ENCODE peak calls at places on chromosomes 16 and 17, in seven cellular contexts. One of them, this sample, is unnamed.

GRCh38 chr17:78324391-78325075 is 35.3 kb downstream of the SOCS3 start:
- DNase-seq in colonic mucosa: peak; percentile 65
- DNase-seq in heart left ventricle: peak; percentile 94
- DNase-seq in sigmoid colon: peak; percentile 94
- DNase-seq in Peyer's patch: no peak
- DNase-seq in thoracic aorta: no peak
- DNase-seq in PC-3: no peak
- DNase-seq in this sample: peak; percentile 38

GRCh38 chr16:3020247-3020603 is at the start of gene TNFRSF12A:
- DNase-seq in PC-3: peak; percentile 79
- DNase-seq in colonic mucosa: peak; percentile 86
- DNase-seq in heart left ventricle: peak; percentile 82
- DNase-seq in sigmoid colon: peak; percentile 83
- DNase-seq in thoracic aorta: no peak
- DNase-seq in Peyer's patch: peak; percentile 91
- DNase-seq in this sample: peak; percentile 66

GRCh38 chr16:6193718-6194117 is 1096.1 kb upstream of the EEF2KMT start:
- DNase-seq in sigmoid colon: no peak
- DNase-seq in colonic mucosa: peak; percentile 28
- DNase-seq in heart left ventricle: no peak
- DNase-seq in PC-3: peak; percentile 1
- DNase-seq in thoracic aorta: no peak
- DNase-seq in Peyer's patch: no peak
- DNase-seq in this sample: no peak

GRCh38 chr17:72205357-72205756 is 84.5 kb downstream of the SOX9 start:
- DNase-seq in Peyer's patch: no peak
- DNase-seq in heart left ventricle: no peak
- DNase-seq in sigmoid colon: no peak
- DNase-seq in thoracic aorta: no peak
- DNase-seq in PC-3: no peak
- DNase-seq in colonic mucosa: no peak
- DNase-seq in this sample: no peak

GRCh38 chr16:69397821-69398521 is 12.2 kb upstream of the TERF2 start:
- DNase-seq in PC-3: peak; percentile 47
- DNase-seq in thoracic aorta: no peak
- DNase-seq in Peyer's patch: no peak
- DNase-seq in sigmoid colon: no peak
- DNase-seq in heart left ventricle: peak; percentile 71
- DNase-seq in colonic mucosa: peak; percentile 66
- DNase-seq in this sample: no peak

GRCh38 chr17:62619413-62620155 is 7.9 kb upstream of the MRC2 start:
- DNase-seq in PC-3: no peak
- DNase-seq in Peyer's patch: no peak
- DNase-seq in sigmoid colon: no peak
- DNase-seq in colonic mucosa: no peak
- DNase-seq in thoracic aorta: no peak
- DNase-seq in heart left ventricle: no peak
- DNase-seq in this sample: no peak

GRCh38 chr17:12348476-12348875 is 317.2 kb upstream of the MYOCD start:
- DNase-seq in Peyer's patch: no peak
- DNase-seq in colonic mucosa: no peak
- DNase-seq in sigmoid colon: no peak
- DNase-seq in heart left ventricle: no peak
- DNase-seq in PC-3: no peak
- DNase-seq in thoracic aorta: no peak
- DNase-seq in this sample: no peak

GRCh38 chr17:19867654-19868395 is at the start of gene ULK2:
- DNase-seq in heart left ventricle: peak; percentile 56
- DNase-seq in PC-3: peak; percentile 61
- DNase-seq in colonic mucosa: peak; percentile 48
- DNase-seq in thoracic aorta: no peak
- DNase-seq in Peyer's patch: peak; percentile 68
- DNase-seq in sigmoid colon: peak; percentile 80
- DNase-seq in this sample: peak; percentile 33

DNA sequence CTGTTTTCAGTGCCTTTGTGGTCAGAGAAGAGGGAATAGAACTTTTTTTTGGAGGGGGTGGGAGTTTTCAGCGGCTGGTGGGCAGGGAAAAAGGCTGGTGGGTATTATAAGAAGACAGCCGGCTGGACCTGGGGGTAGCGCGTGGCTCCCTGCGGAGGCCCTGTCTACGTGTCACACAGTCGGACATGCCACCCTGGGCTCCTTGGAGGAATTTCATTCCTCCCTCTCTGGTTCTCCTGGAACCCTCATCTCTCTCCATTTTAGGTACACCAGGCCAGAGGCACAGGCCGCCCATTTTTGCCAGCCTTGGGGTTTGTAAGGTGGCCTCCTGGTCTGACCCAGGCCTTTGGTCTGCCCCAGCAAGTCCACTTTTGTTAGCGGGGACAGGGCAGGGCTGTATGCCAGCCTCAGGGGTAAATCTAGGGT is 908 bp downstream of the FKBP10 start:
- DNase-seq in Peyer's patch: no peak
- DNase-seq in sigmoid colon: no peak
- DNase-seq in PC-3: no peak
- DNase-seq in heart left ventricle: no peak
- DNase-seq in colonic mucosa: no peak
- DNase-seq in thoracic aorta: no peak
- DNase-seq in this sample: no peak
- H3K4me3 ChIP-seq in Peyer's patch: no peak overlapping the region
- H3K4me3 ChIP-seq in sigmoid colon: peak overlapping the region; percentile 88
- H3K4me3 ChIP-seq in PC-3: peak overlapping the region; percentile 85
- H3K4me3 ChIP-seq in heart left ventricle: peak overlapping the region; percentile 79
- H3K4me3 ChIP-seq in colonic mucosa: no peak overlapping the region
- H3K4me3 ChIP-seq in thoracic aorta: peak overlapping the region; percentile 93
- H3K4me3 ChIP-seq in this sample: no peak overlapping the region

DNA sequence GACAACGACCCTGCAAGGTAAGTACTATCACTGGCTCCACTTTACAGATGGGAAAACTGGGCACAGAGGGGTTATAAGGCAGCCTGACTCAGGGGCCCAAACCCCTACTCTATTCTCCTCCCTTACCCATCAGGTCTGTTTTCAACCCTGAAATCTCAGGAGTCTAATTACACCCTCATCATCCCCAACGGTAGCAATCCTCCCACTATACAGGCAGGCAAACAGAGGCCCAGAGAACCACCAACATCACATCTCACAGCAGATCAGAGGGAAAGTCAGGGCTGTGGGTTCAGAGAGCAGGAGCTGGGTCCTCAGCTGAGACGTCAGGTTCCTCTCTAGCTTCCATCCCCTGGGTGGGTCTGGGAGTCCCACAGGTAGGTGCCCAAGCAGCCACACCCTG is 16.5 kb downstream of the JUP start:
- DNase-seq in sigmoid colon: no peak
- DNase-seq in colonic mucosa: no peak
- DNase-seq in Peyer's patch: no peak
- DNase-seq in thoracic aorta: no peak
- DNase-seq in heart left ventricle: no peak
- DNase-seq in PC-3: no peak
- DNase-seq in this sample: no peak
- H3K27ac ChIP-seq in sigmoid colon: no peak overlapping the region
- H3K27ac ChIP-seq in colonic mucosa: no peak overlapping the region
- H3K27ac ChIP-seq in Peyer's patch: no peak overlapping the region
- H3K27ac ChIP-seq in thoracic aorta: no peak overlapping the region
- H3K27ac ChIP-seq in heart left ventricle: no peak overlapping the region
- H3K27ac ChIP-seq in PC-3: no peak overlapping the region
- H3K27ac ChIP-seq in this sample: no peak overlapping the region

DNA sequence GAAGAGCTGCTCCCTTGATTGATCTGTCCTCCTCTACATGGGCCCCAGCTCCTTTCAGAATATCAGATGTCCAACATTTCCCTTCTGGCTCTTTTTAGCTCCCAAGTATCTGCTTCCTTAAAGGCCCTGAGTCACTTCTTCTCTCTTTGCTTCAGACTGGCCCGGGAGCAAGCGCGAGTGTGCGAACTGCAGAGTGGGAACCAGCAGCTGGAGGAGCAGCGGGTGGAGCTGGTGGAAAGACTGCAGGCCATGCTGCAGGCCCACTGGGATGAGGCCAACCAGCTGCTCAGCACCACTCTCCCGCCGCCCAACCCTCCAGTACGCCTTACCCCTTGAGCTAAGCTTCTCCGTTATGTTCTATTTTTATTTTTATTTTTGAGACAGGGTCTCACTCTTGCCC is 12.3 kb downstream of the CNTROB start:
- DNase-seq in colonic mucosa: no peak
- DNase-seq in PC-3: no peak
- DNase-seq in thoracic aorta: no peak
- DNase-seq in sigmoid colon: no peak
- DNase-seq in Peyer's patch: no peak
- DNase-seq in heart left ventricle: no peak
- DNase-seq in this sample: no peak
- H3K36me3 ChIP-seq in colonic mucosa: peaks cover 8% of the 10 kb centered on the region
- H3K36me3 ChIP-seq in PC-3: no peaks in the 10 kb centered on the region
- H3K36me3 ChIP-seq in thoracic aorta: peaks cover 63% of the 10 kb centered on the region
- H3K36me3 ChIP-seq in sigmoid colon: peaks cover 29% of the 10 kb centered on the region
- H3K36me3 ChIP-seq in Peyer's patch: no peaks in the 10 kb centered on the region
- H3K36me3 ChIP-seq in heart left ventricle: peaks cover 4% of the 10 kb centered on the region
- H3K36me3 ChIP-seq in this sample: peaks cover 41% of the 10 kb centered on the region

DNA sequence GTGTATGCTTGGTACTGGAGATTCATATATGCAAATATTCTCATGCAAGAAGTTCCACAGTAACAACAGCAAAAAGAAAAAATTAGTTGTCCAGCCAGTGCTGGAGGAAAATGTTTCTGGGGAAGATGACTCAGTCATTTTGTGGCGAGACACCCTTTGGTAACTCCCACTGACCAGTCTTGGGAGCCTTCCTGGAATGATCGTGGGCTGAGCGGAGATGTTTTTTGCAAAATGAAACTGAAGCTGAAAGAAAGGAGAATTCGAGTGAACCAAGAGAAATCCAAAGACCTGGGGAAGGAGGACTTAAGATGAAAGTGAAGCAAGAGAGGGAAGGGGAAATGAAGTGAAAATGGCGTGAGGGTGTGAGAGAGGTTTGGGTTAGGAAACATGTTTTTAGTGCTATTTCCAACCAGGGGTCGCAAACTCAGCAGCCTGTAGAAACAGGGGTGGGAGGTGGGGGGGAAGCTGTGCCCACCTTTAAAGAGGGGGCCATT is 5.2 kb downstream of the ITPRIPL2 start:
- DNase-seq in colonic mucosa: no peak
- DNase-seq in Peyer's patch: no peak
- DNase-seq in sigmoid colon: peak; percentile 81
- DNase-seq in PC-3: peak; percentile 76
- DNase-seq in heart left ventricle: peak; percentile 67
- DNase-seq in thoracic aorta: no peak
- DNase-seq in this sample: no peak
- H3K4me3 ChIP-seq in colonic mucosa: peak overlapping the region; percentile 8
- H3K4me3 ChIP-seq in Peyer's patch: no peak overlapping the region
- H3K4me3 ChIP-seq in sigmoid colon: peak overlapping the region; percentile 39
- H3K4me3 ChIP-seq in PC-3: peak overlapping the region; percentile 65
- H3K4me3 ChIP-seq in heart left ventricle: peak overlapping the region; percentile 92
- H3K4me3 ChIP-seq in thoracic aorta: peak overlapping the region; percentile 65
- H3K4me3 ChIP-seq in this sample: no peak overlapping the region

DNA sequence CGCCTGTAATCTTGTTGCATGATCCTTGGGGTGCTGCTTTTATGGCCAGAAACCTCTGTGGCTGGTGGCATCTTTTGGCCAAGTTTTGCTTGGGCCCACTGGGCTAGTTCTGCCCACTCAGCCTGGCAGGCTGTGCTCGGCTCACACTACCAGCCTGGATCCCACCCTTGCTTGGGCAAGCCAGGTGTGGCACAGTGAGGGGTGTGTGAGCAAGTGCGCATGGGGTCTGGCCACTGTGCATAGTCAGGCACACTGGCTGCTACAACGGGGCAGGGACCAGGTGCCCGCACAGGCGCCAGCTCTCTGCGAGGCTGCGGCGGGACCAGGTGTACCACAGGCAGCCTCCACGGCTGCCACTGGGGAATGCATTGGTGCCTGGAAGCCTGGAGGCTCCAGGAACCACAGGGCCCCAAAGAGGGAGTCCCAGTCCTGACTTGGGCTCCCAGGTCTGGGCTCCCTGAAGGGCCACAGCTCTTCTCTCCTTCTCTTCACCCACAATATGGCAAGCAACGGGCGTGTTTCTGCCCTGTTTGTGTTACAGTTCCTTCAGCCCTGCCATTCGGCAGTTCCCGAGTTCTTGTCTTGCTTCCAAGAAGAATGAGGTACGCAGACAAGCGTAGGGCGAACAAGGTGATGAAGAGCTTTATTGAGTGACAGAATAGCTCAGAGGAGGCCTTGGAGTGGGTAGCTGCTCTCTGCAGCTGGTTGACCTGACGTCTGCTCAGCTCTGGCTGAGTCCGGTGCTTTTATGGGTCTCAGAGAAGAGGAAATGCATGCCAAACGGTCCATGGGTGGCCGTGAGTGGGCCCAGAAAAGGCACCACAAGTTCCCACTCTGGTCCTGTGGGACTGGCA is 26.7 kb upstream of the PRM1 start:
- DNase-seq in sigmoid colon: no peak
- DNase-seq in heart left ventricle: no peak
- DNase-seq in colonic mucosa: no peak
- DNase-seq in Peyer's patch: no peak
- DNase-seq in thoracic aorta: no peak
- DNase-seq in PC-3: no peak
- DNase-seq in this sample: no peak
- H3K27ac ChIP-seq in sigmoid colon: no peak overlapping the region
- H3K27ac ChIP-seq in heart left ventricle: no peak overlapping the region
- H3K27ac ChIP-seq in colonic mucosa: no peak overlapping the region
- H3K27ac ChIP-seq in Peyer's patch: no peak overlapping the region
- H3K27ac ChIP-seq in thoracic aorta: no peak overlapping the region
- H3K27ac ChIP-seq in PC-3: no peak overlapping the region
- H3K27ac ChIP-seq in this sample: no peak overlapping the region

GRCh38 chr16:50756466-50756865 is 14.6 kb downstream of the CYLD start:
- DNase-seq in sigmoid colon: no peak
- DNase-seq in PC-3: no peak
- DNase-seq in Peyer's patch: no peak
- DNase-seq in heart left ventricle: no peak
- DNase-seq in thoracic aorta: no peak
- DNase-seq in colonic mucosa: no peak
- DNase-seq in this sample: no peak

GRCh38 chr16:50752481-50753235 is 10.8 kb downstream of the CYLD start:
- DNase-seq in PC-3: no peak
- DNase-seq in sigmoid colon: no peak
- DNase-seq in heart left ventricle: no peak
- DNase-seq in Peyer's patch: no peak
- DNase-seq in colonic mucosa: no peak
- DNase-seq in thoracic aorta: no peak
- DNase-seq in this sample: no peak

GRCh38 chr16:50745940-50746339 is 4.1 kb downstream of the CYLD start:
- DNase-seq in Peyer's patch: no peak
- DNase-seq in colonic mucosa: no peak
- DNase-seq in thoracic aorta: no peak
- DNase-seq in PC-3: no peak
- DNase-seq in sigmoid colon: no peak
- DNase-seq in heart left ventricle: no peak
- DNase-seq in this sample: no peak

GRCh38 chr16:50747206-50747956 is 5.5 kb downstream of the CYLD start:
- DNase-seq in PC-3: peak; percentile 39
- DNase-seq in thoracic aorta: no peak
- DNase-seq in colonic mucosa: no peak
- DNase-seq in heart left ventricle: no peak
- DNase-seq in Peyer's patch: no peak
- DNase-seq in sigmoid colon: no peak
- DNase-seq in this sample: no peak

DNA sequence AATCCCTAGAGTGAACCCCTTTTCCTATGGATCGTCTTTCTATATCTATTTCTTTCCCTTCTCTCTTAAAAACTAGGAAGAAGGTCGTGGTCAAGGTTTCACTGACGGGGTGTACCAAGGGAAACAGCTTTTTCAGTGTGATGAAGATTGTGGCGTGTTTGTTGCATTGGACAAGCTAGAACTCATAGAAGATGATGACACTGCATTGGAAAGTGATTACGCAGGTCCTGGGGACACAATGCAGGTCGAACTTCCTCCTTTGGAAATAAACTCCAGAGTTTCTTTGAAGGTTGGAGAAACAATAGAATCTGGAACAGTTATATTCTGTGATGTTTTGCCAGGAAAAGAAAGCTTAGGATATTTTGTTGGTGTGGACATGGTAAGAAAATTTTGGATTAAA is 9.6 kb downstream of the CYLD start:
- DNase-seq in sigmoid colon: no peak
- DNase-seq in thoracic aorta: no peak
- DNase-seq in colonic mucosa: no peak
- DNase-seq in heart left ventricle: no peak
- DNase-seq in Peyer's patch: no peak
- DNase-seq in PC-3: no peak
- DNase-seq in this sample: no peak
- H3K36me3 ChIP-seq in sigmoid colon: peaks cover 4% of the 10 kb centered on the region
- H3K36me3 ChIP-seq in thoracic aorta: peaks cover 22% of the 10 kb centered on the region
- H3K36me3 ChIP-seq in colonic mucosa: no peaks in the 10 kb centered on the region
- H3K36me3 ChIP-seq in heart left ventricle: no peaks in the 10 kb centered on the region
- H3K36me3 ChIP-seq in Peyer's patch: no peaks in the 10 kb centered on the region
- H3K36me3 ChIP-seq in PC-3: no peaks in the 10 kb centered on the region
- H3K36me3 ChIP-seq in this sample: peaks cover 29% of the 10 kb centered on the region